ENCODE peak calls at places on chromosomes 11 and 22, in eight cellular contexts. A is ovary, W is body of pancreas, V is cardiac fibroblast, T is right atrium auricular region, B is heart right ventricle, Z is OCI-LY7, G is astrocyte of the cerebellum. Q is an unnamed sample.

GRCh38 chr22:42343136-42343484 is 72.7 kb upstream of the TCF20 start:
- DNase-seq in W (no peak), B (no peak), A (peak), T (no peak), G (no peak), V (no peak), Z (no peak), Q (no peak)

GRCh38 chr11:123360267-123360936 is 69.7 kb upstream of the GRAMD1B start:
- DNase-seq in V (no peak), T (no peak), A (no peak), W (no peak), Z (no peak), G (no peak), B (no peak), Q (no peak)

GRCh38 chr11:96095884-96096301 is 172.0 kb upstream of the MTMR2 start:
- DNase-seq in G (no peak), Z (no peak), W (peak), B (no peak), T (no peak), V (no peak), A (no peak), Q (no peak)

GRCh38 chr22:25765801-25766200 is 23.8 kb downstream of the MYO18B start:
- DNase-seq in B (no peak), T (no peak), G (no peak), V (no peak), A (no peak), Z (no peak), W (no peak), Q (no peak)

GRCh38 chr11:3091846-3092602 is 34.8 kb upstream of the CARS1 start:
- DNase-seq in Z (peak), A (peak), W (peak), B (peak), G (peak), V (peak), T (no peak), Q (peak)

GRCh38 chr22:19466126-19466716 is 12.8 kb downstream of the UFD1 start:
- DNase-seq in V (no peak), Z (no peak), G (no peak), A (no peak), W (no peak), B (no peak), T (no peak), Q (no peak)

GRCh38 chr11:115396533-115396932 is 107.7 kb downstream of the CADM1 start:
- DNase-seq in B (no peak), A (no peak), W (no peak), G (no peak), T (no peak), Z (no peak), V (no peak), Q (no peak)

GRCh38 chr11:4826425-4826824 is 5.3 kb downstream of the OR51F2 start:
- DNase-seq in Z (no peak), V (peak), G (peak), T (no peak), W (no peak), B (no peak), A (no peak), Q (peak)

GRCh38 chr11:71482216-71482615 is 29.2 kb downstream of the NADSYN1 start:
- DNase-seq in W (no peak), V (no peak), Z (no peak), B (no peak), G (no peak), A (no peak), T (no peak), Q (no peak)

GRCh38 chr22:28441720-28442263 is 237.8 kb downstream of the TTC28 start:
- DNase-seq in G (no peak), T (no peak), A (peak), V (no peak), B (no peak), Z (no peak), W (peak), Q (no peak)

GRCh38 chr11:83070878-83071640 is 638 bp downstream of the RAB30 start:
- DNase-seq in V (peak), Z (no peak), A (peak), B (peak), W (peak), T (peak), G (no peak), Q (peak)

GRCh38 chr11:1041471-1041870 is 5.0 kb upstream of the MUC6 start:
- DNase-seq in Z (no peak), B (no peak), A (no peak), V (no peak), T (no peak), W (peak), G (no peak), Q (no peak)

GRCh38 chr11:43360361-43361032 is 1.8 kb downstream of the TTC17 start:
- DNase-seq in B (no peak), T (no peak), Z (peak), G (no peak), V (peak), W (no peak), A (no peak), Q (peak)

DNA sequence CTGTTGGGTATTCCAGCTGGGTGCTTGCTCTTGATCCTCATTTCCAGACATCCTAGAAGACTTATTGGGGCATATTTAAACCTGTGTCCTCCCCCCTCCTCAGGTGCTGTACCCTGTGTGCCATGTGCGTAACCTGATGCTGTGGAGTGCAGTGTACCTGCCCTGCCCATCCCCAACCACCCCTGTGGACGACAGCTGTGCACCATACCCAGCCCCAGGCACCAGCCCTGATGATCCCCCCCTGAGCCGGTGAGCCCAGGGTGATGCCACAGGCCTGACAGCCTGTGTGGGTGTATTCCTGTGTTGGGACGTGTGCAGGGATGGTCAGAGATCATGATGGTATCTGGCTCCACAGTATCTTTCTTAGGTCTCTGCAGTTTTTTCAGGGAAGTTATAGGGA is 62.4 kb upstream of the HORMAD2 start:
- DNase-seq in Z (no peak), B (no peak), T (no peak), A (no peak), V (no peak), W (no peak), G (no peak), Q (no peak)
- H3K4me3 ChIP-seq in Z (no peak), B (no peak), T (no peak), A (no peak), V (no peak), W (no peak), G (no peak), Q (no peak)

DNA sequence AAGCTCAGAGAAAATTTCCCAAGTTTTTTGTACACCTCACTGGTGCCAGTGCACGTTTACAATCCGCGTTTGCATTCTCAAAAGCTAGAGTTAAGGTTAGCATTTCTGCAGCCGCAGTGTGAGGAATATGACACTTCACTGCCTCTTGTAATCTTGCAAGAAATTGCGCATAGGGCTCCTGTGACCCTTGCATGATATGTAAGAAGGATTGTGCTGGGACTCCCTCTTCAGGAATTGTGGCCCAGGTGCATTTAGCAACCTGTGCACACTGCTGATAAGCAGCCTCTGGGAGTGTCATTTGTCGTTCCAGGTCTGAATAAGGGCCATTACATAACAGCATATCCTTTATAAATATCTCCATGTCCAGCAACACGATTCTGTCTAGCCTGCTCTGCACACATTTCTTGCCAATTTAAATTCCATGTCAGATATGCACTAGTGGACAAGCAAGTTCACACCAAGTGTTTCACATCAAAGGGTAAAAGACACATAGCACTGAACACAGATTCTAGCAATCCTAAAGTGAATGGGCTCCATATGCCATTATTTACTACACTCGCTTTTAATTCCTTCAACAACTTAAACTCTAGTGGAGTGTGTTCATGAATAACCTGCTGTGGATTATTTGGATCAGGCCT is 69.2 kb upstream of the INCENP start:
- DNase-seq in B (no peak), A (no peak), V (peak), G (no peak), W (peak), Z (peak), T (no peak), Q (peak)
- TF ChIP-seq CTCF in B (peak), A (no peak), V (peak), G (peak), W (peak), Z (peak), T (no peak), Q (peak)

GRCh38 chr11:30585892-30586250 is 282 bp downstream of the MPPED2 start:
- DNase-seq in B (peak), A (peak), V (no peak), W (peak), G (no peak), T (no peak), Z (no peak), Q (no peak)

GRCh38 chr11:30586251-30587144 is at the start of gene MPPED2:
- DNase-seq in B (peak), Z (no peak), W (peak), V (no peak), A (peak), T (no peak), G (no peak), Q (no peak)

GRCh38 chr11:30581646-30582045 is 4.5 kb downstream of the MPPED2 start:
- DNase-seq in T (no peak), A (no peak), Z (no peak), G (no peak), B (no peak), V (no peak), W (no peak), Q (no peak)

GRCh38 chr11:30583505-30584280 is 2.5 kb downstream of the MPPED2 start:
- DNase-seq in A (peak), Z (no peak), T (peak), V (no peak), G (no peak), W (peak), B (peak), Q (no peak)

GRCh38 chr11:30585067-30585891 is 874 bp downstream of the MPPED2 start:
- DNase-seq in W (peak), V (no peak), T (no peak), Z (no peak), B (peak), G (no peak), A (peak), Q (no peak)
- H3K4me3 ChIP-seq in W (peak), V (peak), T (peak), Z (no peak), B (peak), G (peak), A (peak), Q (peak)

DNA sequence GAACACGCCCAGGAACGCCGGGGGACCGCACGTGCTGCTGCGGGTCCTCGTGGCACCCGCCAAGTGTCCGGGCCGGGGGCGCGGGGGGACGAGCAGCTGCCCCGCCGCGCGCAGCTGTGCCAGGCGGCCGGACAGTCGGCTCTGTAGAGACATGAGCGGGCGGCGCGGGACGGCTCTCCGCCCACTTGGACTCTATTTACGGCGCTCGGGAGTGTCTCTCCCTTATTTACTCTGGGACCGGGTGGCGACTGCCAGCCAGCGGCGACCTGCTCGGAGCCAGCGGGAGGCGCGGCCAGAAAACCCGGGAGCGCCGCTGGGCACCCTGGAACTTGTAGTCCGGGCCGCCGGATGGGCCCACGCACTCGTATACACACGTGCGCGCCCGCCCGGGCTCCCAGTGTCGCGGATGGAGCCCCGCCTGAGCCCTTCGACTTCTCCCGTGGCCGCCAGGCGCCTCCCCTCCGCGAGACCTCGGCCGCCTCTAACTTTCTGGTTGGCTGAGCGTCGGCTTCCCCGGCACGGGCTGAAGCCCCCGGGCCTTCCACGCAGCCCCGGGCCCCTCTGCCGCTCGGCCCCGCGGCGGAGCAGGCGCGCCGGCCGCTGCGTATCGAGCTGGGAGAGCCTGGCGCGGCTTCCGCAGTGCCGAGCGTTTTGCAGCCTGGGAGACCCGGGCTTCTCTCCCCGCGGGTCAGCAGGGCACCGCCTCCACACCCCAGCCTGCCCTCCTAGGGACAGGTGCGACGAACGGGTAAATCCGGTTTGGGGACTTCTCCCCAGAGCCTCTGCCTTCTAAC is at the start of gene MACROD1:
- DNase-seq in G (no peak), T (peak), B (peak), A (peak), V (peak), Z (peak), W (peak), Q (peak)
- TF ChIP-seq CTCF in G (no peak), T (no peak), B (no peak), A (peak), V (no peak), Z (no peak), W (no peak), Q (no peak)

GRCh38 chr11:47384498-47384897 is 6.2 kb upstream of the SPI1 start:
- DNase-seq in V (no peak), B (no peak), A (no peak), Z (no peak), G (no peak), W (no peak), T (no peak), Q (no peak)
- H3K4me3 ChIP-seq in V (no peak), B (no peak), A (no peak), Z (no peak), G (no peak), W (no peak), T (no peak), Q (no peak)

DNA sequence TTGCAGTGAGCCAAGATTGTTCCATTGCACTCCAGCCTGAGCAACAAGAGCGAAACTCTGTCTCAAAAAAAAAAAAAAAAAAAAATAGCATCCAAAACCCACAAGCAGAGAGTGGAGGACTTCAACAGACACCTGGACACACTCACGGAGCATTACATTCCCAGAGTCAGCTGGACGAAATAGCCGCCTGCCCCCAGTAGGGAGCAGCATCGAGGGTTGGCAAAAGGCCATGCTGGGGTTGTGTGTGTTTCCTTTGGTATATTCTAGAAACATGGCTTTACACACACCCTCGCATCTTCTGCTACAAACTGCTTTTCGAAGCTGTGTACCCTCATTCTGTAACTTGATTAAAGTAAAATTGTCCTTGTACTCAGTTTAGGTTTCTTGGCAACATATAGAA is 5.3 kb downstream of the ADA2 start:
- DNase-seq in W (peak), G (no peak), B (peak), A (no peak), V (peak), Z (peak), T (peak), Q (peak)
- TF ChIP-seq CTCF in W (peak), G (peak), B (peak), A (no peak), V (peak), Z (peak), T (no peak), Q (peak)

DNA sequence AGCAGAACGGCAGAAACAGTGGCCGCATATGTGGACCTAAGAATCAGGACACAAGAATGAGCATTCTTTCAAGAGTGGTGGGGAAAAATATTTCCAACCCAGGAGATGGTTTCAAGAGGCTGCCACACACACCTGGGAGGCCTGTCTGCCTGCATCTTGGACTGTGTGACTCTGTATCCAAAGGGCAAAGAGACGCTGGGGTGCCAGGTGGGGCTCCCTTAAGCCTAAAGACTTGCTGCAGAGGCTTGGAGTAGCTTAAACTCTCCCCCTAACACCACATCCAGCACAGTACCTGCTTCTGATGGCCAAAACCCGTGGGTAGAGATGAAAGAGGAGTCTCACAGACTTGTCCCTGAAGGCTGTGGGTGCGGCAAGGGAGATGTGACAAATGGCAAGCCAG is 3.5 kb downstream of the CXCR5 start:
- DNase-seq in W (no peak), B (no peak), A (no peak), V (no peak), T (no peak), Z (peak), G (no peak), Q (no peak)
- H3K4me3 ChIP-seq in W (no peak), B (no peak), A (no peak), V (no peak), T (peak), Z (no peak), G (no peak), Q (no peak)

Q was measured in fibroblast of pulmonary artery.